ENCODE peak calls at places on chromosomes 7 and 10, in four cellular contexts. W is K562, L is HepG2, U is GM12878. A is an unnamed sample.

GRCh38 chr7:72444023-72444776 is 32.1 kb upstream of the CALN1 start:
- DNase-seq in U (no peak), L (peak; percentile 73), W (no peak), A (no peak)

GRCh38 chr10:31508234-31508633 is 189.2 kb downstream of the ZEB1 start:
- DNase-seq in W (no peak), L (no peak), U (no peak), A (no peak)

GRCh38 chr10:43199088-43199683 is 60.9 kb downstream of the CSGALNACT2 start:
- DNase-seq in L (no peak), W (no peak), U (no peak), A (no peak)

GRCh38 chr10:110527731-110528171 is 30.0 kb downstream of the DUSP5 start:
- DNase-seq in U (no peak), L (peak; percentile 60), W (no peak), A (no peak)

GRCh38 chr7:48887500-48887899 is 36.8 kb upstream of the CDC14C start:
- DNase-seq in U (no peak), L (no peak), W (no peak), A (no peak)

GRCh38 chr7:27526991-27527722 is 135.5 kb downstream of the HIBADH start:
- DNase-seq in L (no peak), W (no peak), U (no peak), A (no peak)

GRCh38 chr10:93254180-93254847 is 180.6 kb downstream of the CYP26A1 start:
- DNase-seq in L (peak; percentile 85), W (no peak), U (no peak), A (no peak)

GRCh38 chr7:144854839-144855424 is 19.1 kb upstream of the TPK1 start:
- DNase-seq in U (no peak), W (peak; percentile 40), L (peak; percentile 4), A (peak; percentile 42)

GRCh38 chr7:122653685-122654084 is 45.2 kb downstream of the RNF133 start:
- DNase-seq in L (no peak), U (no peak), W (no peak), A (no peak)

GRCh38 chr10:34696423-34696822 is 118.7 kb downstream of the PARD3 start:
- DNase-seq in W (no peak), L (no peak), U (no peak), A (no peak)

GRCh38 chr7:100803398-100804161 is 23.7 kb downstream of the EPHB4 start:
- DNase-seq in W (peak; percentile 86), U (peak; percentile 56), L (peak; percentile 17), A (no peak)

GRCh38 chr7:70376561-70377031 is 755.3 kb upstream of the GALNT17 start:
- DNase-seq in U (no peak), W (no peak), L (no peak), A (no peak)

GRCh38 chr10:61869772-61870520 is 31.6 kb upstream of the ARID5B start:
- DNase-seq in W (no peak), U (no peak), L (no peak), A (no peak)

GRCh38 chr10:131788386-131788785 is 112.4 kb upstream of the PPP2R2D start:
- DNase-seq in L (no peak), U (no peak), W (no peak), A (no peak)

GRCh38 chr7:2522780-2523433 is 3.3 kb downstream of the LFNG start:
- DNase-seq in U (no peak), W (no peak), L (peak; percentile 71), A (peak; percentile 56)

GRCh38 chr7:136687693-136688322 is 180.6 kb upstream of the CHRM2 start:
- DNase-seq in W (peak; percentile 53), L (peak; percentile 7), U (no peak), A (no peak)

GRCh38 chr10:1159131-1160061 is 103.2 kb downstream of the WDR37 start:
- DNase-seq in L (no peak), U (no peak), W (peak; percentile 59), A (no peak)

GRCh38 chr7:121873795-121874194 is 834 bp downstream of the PTPRZ1 start:
- DNase-seq in W (no peak), U (no peak), L (no peak), A (no peak)

GRCh38 chr7:80410081-80410480 is 101.8 kb downstream of the GNAT3 start:
- DNase-seq in W (no peak), U (no peak), L (no peak), A (no peak)

GRCh38 chr10:132464256-132465192 is 67.5 kb downstream of the PWWP2B start:
- DNase-seq in U (no peak), L (no peak), W (no peak), A (no peak)

GRCh38 chr7:23108995-23109394 is 3.4 kb downstream of the KLHL7 start:
- DNase-seq in W (no peak), U (no peak), L (no peak), A (no peak)

GRCh38 chr7:50217961-50218360 is 86.6 kb upstream of the IKZF1 start:
- DNase-seq in W (no peak), U (no peak), L (no peak), A (no peak)

GRCh38 chr10:2137549-2138174 is 400.3 kb upstream of the ADARB2 start:
- DNase-seq in L (peak; percentile 8), W (no peak), U (no peak), A (no peak)

GRCh38 chr10:36801660-36802059 is 323.7 kb upstream of the ANKRD30A start:
- DNase-seq in U (no peak), L (no peak), W (no peak), A (no peak)

GRCh38 chr10:101558206-101558605 is 29.9 kb downstream of the POLL start:
- DNase-seq in W (no peak), L (no peak), U (no peak), A (no peak)

GRCh38 chr7:29511337-29511736 is 52.3 kb upstream of the PRR15 start:
- DNase-seq in L (no peak), U (no peak), W (no peak), A (no peak)

GRCh38 chr10:30188567-30189253 is 129.3 kb upstream of the JCAD start:
- DNase-seq in U (no peak), L (no peak), W (no peak), A (no peak)

GRCh38 chr10:132001238-132001977 is 19.7 kb upstream of the BNIP3 start:
- DNase-seq in U (no peak), L (peak; percentile 29), W (no peak), A (no peak)

GRCh38 chr7:141838581-141838980 is 2.7 kb downstream of the PRSS37 start:
- DNase-seq in L (no peak), U (no peak), W (peak; percentile 60), A (no peak)

GRCh38 chr7:12812111-12812510 is 124.7 kb downstream of the ARL4A start:
- DNase-seq in U (no peak), W (no peak), L (no peak), A (no peak)

GRCh38 chr10:43610636-43611035 is 4.4 kb downstream of the ZNF485 start:
- DNase-seq in U (no peak), W (no peak), L (no peak), A (no peak)

GRCh38 chr10:26486304-26486703 is 48.2 kb downstream of the APBB1IP start:
- DNase-seq in U (no peak), W (no peak), L (no peak), A (no peak)

GRCh38 chr10:26488344-26488743 is 50.2 kb downstream of the APBB1IP start:
- DNase-seq in L (no peak), W (no peak), U (no peak), A (no peak)

GRCh38 chr10:26489081-26489480 is 50.9 kb downstream of the APBB1IP start:
- DNase-seq in L (no peak), U (no peak), W (no peak), A (no peak)

GRCh38 chr10:26485150-26485941 is 47.2 kb downstream of the APBB1IP start:
- DNase-seq in L (no peak), U (no peak), W (no peak), A (no peak)

GRCh38 chr10:26486985-26487850 is 49.1 kb downstream of the APBB1IP start:
- DNase-seq in U (peak; percentile 79), L (peak; percentile 3), W (no peak), A (peak; percentile 55)
- H3K9ac ChIP-seq in U (no peak overlapping the region), L (no peak overlapping the region), W (no peak overlapping the region), A (peak overlapping the region; percentile 34)

DNA sequence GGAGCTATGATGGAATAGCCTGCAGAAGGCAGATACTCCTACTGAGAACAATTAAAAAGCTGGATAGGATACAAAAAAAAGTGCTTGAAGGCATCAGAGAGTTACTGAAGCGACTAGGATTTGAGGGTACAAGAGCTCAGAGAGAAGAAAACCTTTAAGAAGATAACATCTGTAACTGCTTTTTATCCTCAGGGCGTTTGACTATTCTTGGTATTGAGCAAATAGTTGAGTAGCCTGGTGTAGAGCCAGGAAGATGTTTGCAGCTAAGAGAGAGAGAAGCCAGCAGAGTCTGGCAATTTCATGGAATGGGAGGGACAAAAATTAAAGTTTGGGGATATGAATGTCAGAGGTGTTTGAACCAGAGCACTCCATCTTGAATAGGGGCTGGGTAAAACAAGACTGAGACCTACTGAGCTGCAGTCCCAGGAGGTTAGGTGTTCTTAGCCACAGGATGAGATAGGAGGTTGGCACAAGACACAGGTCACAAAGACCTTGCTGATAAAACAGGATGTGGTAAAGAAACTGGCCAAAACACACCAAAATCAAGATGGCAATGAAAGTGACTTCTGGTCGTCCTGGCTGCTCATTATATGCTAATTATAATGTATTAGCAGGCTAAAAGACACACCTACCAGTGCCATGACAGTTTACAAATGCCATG is 428.8 kb downstream of the SH2D4B start:
- DNase-seq in W (no peak), U (peak; percentile 30), L (no peak), A (no peak)
- TF ChIP-seq REST in W (no peak), U (no peak), L (no peak), A (no peak)

GRCh38 chr7:111762799-111763198 is 200.5 kb upstream of the IMMP2L start:
- DNase-seq in W (no peak), U (no peak), L (no peak), A (no peak)
- H3K9ac ChIP-seq in W (no peak overlapping the region), U (no peak overlapping the region), L (no peak overlapping the region), A (no peak overlapping the region)

GRCh38 chr7:45590679-45591057 is 16.5 kb downstream of the ADCY1 start:
- DNase-seq in W (no peak), U (no peak), L (no peak), A (no peak)
- TF ChIP-seq REST in W (no peak), U (no peak), L (peak; percentile 51), A (peak; percentile 25)

GRCh38 chr10:78588194-78588811 is 480.5 kb upstream of the ZMIZ1 start:
- DNase-seq in W (no peak), L (peak; percentile 15), U (no peak), A (no peak)
- H3K9ac ChIP-seq in W (no peak overlapping the region), L (no peak overlapping the region), U (no peak overlapping the region), A (no peak overlapping the region)

GRCh38 chr10:122953827-122954730 is at the start of gene C10orf88:
- DNase-seq in L (peak; percentile 96), W (peak; percentile 96), U (peak; percentile 96), A (peak; percentile 99)
- TF ChIP-seq REST in L (peak; percentile 45), W (no peak), U (no peak), A (no peak)

DNA sequence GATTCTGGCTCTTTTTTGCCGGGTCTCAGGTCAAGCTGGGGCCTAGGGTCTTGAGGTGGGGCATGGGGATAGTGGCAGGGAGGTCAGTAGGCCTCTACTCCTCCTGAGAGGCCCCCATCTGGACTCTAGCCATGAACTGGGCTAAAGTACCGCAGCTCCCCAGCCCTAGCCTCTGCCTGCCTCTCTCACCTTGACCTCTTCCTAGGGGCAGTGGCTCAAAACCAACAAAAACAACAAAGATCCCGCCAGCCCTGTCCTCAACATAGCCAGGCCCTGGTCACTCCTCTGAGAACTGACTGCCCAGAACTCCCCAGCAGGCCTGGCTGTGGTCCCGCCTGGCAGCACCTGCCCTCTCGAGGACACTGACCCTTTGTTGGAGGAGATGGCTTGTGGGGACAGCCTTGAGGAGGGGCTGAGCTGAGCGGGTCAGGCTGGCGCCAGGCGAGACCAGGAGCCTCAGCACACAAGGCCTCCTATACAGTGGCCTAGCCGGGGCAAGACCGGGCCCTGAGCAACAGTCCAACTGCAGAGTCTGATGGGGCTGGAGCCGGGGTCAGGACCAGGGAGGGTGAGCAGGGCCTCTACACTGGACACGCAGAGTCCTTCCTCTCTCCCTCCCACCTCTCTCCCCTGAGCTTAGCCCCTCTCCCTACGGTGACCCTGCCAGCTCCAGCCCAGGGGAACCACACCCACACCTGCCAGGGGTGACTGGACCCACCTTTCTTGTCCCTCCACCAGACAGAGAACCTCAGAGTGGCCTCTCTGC is 11.6 kb upstream of the PPIF start:
- DNase-seq in W (no peak), U (no peak), L (peak; percentile 97), A (no peak)
- H3K9ac ChIP-seq in W (peak overlapping the region; percentile 31), U (no peak overlapping the region), L (peak overlapping the region; percentile 84), A (no peak overlapping the region)